ENCODE peak calls at places on chromosomes 6 and 20, in eight cellular contexts. R is astrocyte, P is BE2C, G is breast epithelium, W is spleen, Q is pancreas, N is thyroid gland, L is prostate gland. S is an unnamed sample. For H3K27me3, the result is how much of the 10 kb centered on the place peaks cover.

GRCh38 chr6:107579413-107579812 is 89.5 kb downstream of the SOBP start:
- DNase-seq in R (no peak), P (no peak), G (no peak), W (no peak), Q (no peak), N (no peak), L (no peak), S (no peak)

GRCh38 chr6:51885957-51886356 is 201.5 kb downstream of the PKHD1 start:
- DNase-seq in R (no peak), P (no peak), G (no peak), W (no peak), Q (no peak), N (no peak), L (no peak), S (no peak)

GRCh38 chr20:20520776-20521175 is 152.9 kb downstream of the INSM1 start:
- DNase-seq in R (peak), P (no peak), G (no peak), W (no peak), Q (no peak), N (no peak), L (no peak), S (no peak)

GRCh38 chr20:31857861-31858835 is 12.2 kb downstream of the DUSP15 start:
- DNase-seq in R (no peak), P (no peak), G (no peak), W (peak), Q (no peak), N (no peak), L (no peak), S (no peak)

GRCh38 chr6:20197251-20197650 is 15.0 kb downstream of the MBOAT1 start:
- DNase-seq in R (peak), P (no peak), G (no peak), W (no peak), Q (no peak), N (no peak), L (no peak), S (no peak)

GRCh38 chr6:33785766-33786165 is 3.2 kb downstream of the LEMD2 start:
- DNase-seq in R (peak), P (no peak), G (no peak), W (no peak), Q (no peak), N (no peak), L (no peak), S (peak)

GRCh38 chr6:100633096-100633766 is 168.5 kb upstream of the SIM1 start:
- DNase-seq in R (peak), P (no peak), G (no peak), W (no peak), Q (no peak), N (no peak), L (no peak), S (peak)

GRCh38 chr6:130697661-130698535 is 129.3 kb upstream of the SMLR1 start:
- DNase-seq in R (peak), P (peak), G (no peak), W (no peak), Q (no peak), N (no peak), L (no peak), S (no peak)

GRCh38 chr20:50709574-50709973 is 18.2 kb upstream of the RIPOR3 start:
- DNase-seq in R (no peak), P (no peak), G (no peak), W (no peak), Q (no peak), N (no peak), L (no peak), S (no peak)
- TF ChIP-seq CTCF in R (no peak), P (no peak), G (no peak), W (no peak), Q (no peak), N (no peak), L (no peak), S (no peak)

DNA sequence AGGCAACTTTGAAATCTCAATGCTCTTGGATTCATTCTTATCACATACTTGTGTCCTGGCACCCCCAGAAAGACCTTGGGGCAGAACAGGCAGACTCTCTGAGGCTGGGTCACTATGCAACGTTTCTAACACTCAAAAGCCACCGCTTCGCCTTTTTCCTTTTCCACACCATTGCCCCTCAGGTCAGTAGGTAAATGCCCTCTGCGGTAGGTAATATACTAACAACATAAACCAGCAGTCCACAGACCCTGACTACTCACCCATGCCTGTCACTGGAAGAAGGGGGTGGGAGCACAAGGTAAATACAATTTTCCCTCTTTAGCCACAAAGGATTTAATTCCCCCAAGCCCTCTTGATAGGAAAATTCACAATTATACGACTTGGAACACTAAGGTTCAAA is 6.5 kb upstream of the SPTLC3 start:
- DNase-seq in R (no peak), P (no peak), G (no peak), W (no peak), Q (no peak), N (no peak), L (no peak), S (no peak)
- H3K27me3 ChIP-seq in R (under half), P (under half), G (under half), W (under half), Q (under half), N (under half), L (under half), S (under half)

GRCh38 chr20:61724376-61724775 is 341.3 kb downstream of the TAF4 start:
- DNase-seq in R (no peak), P (no peak), G (no peak), W (no peak), Q (no peak), N (no peak), L (no peak), S (no peak)
- TF ChIP-seq CTCF in R (peak), P (no peak), G (no peak), W (no peak), Q (no peak), N (no peak), L (no peak), S (peak)

GRCh38 chr6:159892053-159892452 is 1.3 kb downstream of the MAS1 start:
- DNase-seq in R (no peak), P (no peak), G (no peak), W (no peak), Q (peak), N (no peak), L (no peak), S (no peak)

GRCh38 chr6:159893064-159893463 is 2.3 kb downstream of the MAS1 start:
- DNase-seq in R (no peak), P (no peak), G (no peak), W (no peak), Q (no peak), N (no peak), L (no peak), S (no peak)

GRCh38 chr6:159887761-159888160 is 3.0 kb upstream of the MAS1 start:
- DNase-seq in R (no peak), P (no peak), G (no peak), W (no peak), Q (no peak), N (no peak), L (no peak), S (no peak)

GRCh38 chr6:159890802-159891201 is at the start of gene MAS1:
- DNase-seq in R (no peak), P (no peak), G (no peak), W (no peak), Q (no peak), N (no peak), L (no peak), S (no peak)

DNA sequence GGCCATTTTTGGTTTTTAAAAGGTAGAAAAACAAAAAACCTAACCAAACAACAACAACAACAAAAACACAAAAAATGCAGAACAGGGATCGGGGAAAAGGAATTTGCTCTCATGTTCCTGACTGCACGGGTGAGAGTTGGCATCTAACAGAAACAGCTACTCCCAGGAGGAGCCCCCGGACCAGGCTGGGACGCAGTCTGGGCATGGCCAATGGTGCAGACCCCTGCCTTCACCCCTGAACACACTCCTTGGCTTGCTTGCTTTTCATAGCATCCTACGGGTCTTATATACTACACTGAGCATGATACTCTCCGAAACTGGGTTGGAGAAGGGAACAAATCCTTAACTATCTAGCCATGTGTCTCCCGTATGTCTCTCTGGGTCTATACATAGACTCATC is 587 bp upstream of the MAS1 start:
- DNase-seq in R (no peak), P (no peak), G (no peak), W (no peak), Q (no peak), N (no peak), L (no peak), S (no peak)
- H3K27me3 ChIP-seq in R (half or more), P (half or more), G (under half), W (under half), Q (under half), N (under half), L (under half), S (half or more)

DNA sequence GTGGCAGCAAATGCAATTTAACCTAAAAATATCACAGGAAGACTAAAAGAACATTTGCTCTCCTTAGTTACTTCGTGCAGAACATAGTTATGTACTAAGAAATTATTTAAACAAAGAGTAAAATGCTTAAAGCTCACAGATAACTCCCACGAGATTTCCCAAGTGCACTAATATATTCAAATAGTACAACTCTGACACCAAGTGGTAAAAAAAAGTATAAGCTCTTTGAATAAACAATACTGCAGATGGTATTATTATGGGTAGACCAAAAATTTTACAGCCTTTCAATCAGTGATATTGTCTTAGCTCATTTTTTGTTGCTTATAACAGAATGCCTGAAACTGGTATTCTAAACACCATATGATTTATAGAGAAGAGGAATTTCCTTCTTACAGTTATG is 52.8 kb upstream of the FILIP1 start:
- DNase-seq in R (peak), P (no peak), G (no peak), W (no peak), Q (no peak), N (no peak), L (no peak), S (no peak)
- TF ChIP-seq CTCF in R (no peak), P (peak), G (no peak), W (no peak), Q (no peak), N (no peak), L (no peak), S (no peak)